ENCODE peak calls at places on chromosomes 16 and 17, in six cellular contexts. One of them, this sample, is unnamed.

GRCh38 chr16:7755347-7755746 is 422.7 kb downstream of the RBFOX1 start:
- DNase-seq in LNCaP clone FGC: no peak
- DNase-seq in body of pancreas: no peak
- DNase-seq in fibroblast of the aortic adventitia: no peak
- DNase-seq in hepatocyte: peak
- DNase-seq in A673: no peak
- DNase-seq in this sample: no peak

GRCh38 chr17:5078106-5079028 is at the start of gene ZFP3:
- DNase-seq in LNCaP clone FGC: no peak
- DNase-seq in body of pancreas: peak
- DNase-seq in fibroblast of the aortic adventitia: peak
- DNase-seq in hepatocyte: peak
- DNase-seq in A673: peak
- DNase-seq in this sample: peak

GRCh38 chr17:1039511-1040215 is 42.7 kb downstream of the TIMM22 start:
- DNase-seq in LNCaP clone FGC: no peak
- DNase-seq in body of pancreas: peak
- DNase-seq in fibroblast of the aortic adventitia: no peak
- DNase-seq in hepatocyte: no peak
- DNase-seq in A673: no peak
- DNase-seq in this sample: no peak

GRCh38 chr17:58680038-58680369 is 11.8 kb downstream of the TEX14 start:
- DNase-seq in LNCaP clone FGC: no peak
- DNase-seq in body of pancreas: no peak
- DNase-seq in fibroblast of the aortic adventitia: no peak
- DNase-seq in hepatocyte: no peak
- DNase-seq in A673: no peak
- DNase-seq in this sample: no peak

GRCh38 chr17:34721326-34721725 is 141.9 kb downstream of the TMEM132E start:
- DNase-seq in LNCaP clone FGC: no peak
- DNase-seq in body of pancreas: peak
- DNase-seq in fibroblast of the aortic adventitia: no peak
- DNase-seq in hepatocyte: no peak
- DNase-seq in A673: no peak
- DNase-seq in this sample: no peak

GRCh38 chr16:67673712-67674580 is 7.3 kb downstream of the C16orf86 start:
- DNase-seq in LNCaP clone FGC: peak
- DNase-seq in body of pancreas: peak
- DNase-seq in fibroblast of the aortic adventitia: no peak
- DNase-seq in hepatocyte: no peak
- DNase-seq in A673: peak
- DNase-seq in this sample: no peak

GRCh38 chr16:1996175-1996574 is 6.4 kb downstream of the SYNGR3 start:
- DNase-seq in LNCaP clone FGC: no peak
- DNase-seq in body of pancreas: no peak
- DNase-seq in fibroblast of the aortic adventitia: no peak
- DNase-seq in hepatocyte: no peak
- DNase-seq in A673: no peak
- DNase-seq in this sample: no peak

GRCh38 chr16:68244903-68245853 is at the start of gene PLA2G15:
- DNase-seq in LNCaP clone FGC: peak
- DNase-seq in body of pancreas: peak
- DNase-seq in fibroblast of the aortic adventitia: peak
- DNase-seq in hepatocyte: peak
- DNase-seq in A673: peak
- DNase-seq in this sample: peak

GRCh38 chr17:17232303-17232621 is 4.7 kb downstream of the FLCN start:
- DNase-seq in LNCaP clone FGC: no peak
- DNase-seq in body of pancreas: no peak
- DNase-seq in fibroblast of the aortic adventitia: no peak
- DNase-seq in hepatocyte: no peak
- DNase-seq in A673: no peak
- DNase-seq in this sample: no peak

DNA sequence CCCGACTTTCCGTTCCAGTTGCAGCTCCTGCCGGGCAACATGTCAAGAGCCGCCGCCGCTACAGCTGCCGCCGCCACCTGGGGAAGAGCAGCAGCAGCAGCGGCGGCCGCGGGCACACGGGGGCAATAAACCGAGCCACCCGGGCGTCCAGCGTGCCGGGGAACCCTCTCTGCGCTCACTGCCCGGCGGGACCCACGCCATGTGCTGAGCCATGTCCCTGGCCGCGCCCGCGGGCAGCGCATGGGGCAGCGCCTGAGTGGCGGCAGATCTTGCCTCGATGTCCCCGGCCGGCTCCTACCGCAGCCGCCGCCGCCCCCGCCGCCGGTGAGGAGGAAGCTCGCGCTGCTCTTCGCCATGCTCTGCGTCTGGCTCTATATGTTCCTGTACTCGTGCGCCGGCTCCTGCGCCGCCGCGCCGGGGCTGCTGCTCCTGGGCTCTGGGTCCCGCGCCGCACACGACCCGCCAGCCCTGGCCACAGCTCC is 439 bp downstream of the HS3ST3B1 start:
- DNase-seq in LNCaP clone FGC: no peak
- DNase-seq in body of pancreas: no peak
- DNase-seq in fibroblast of the aortic adventitia: no peak
- DNase-seq in hepatocyte: peak
- DNase-seq in A673: no peak
- DNase-seq in this sample: no peak
- TF ChIP-seq CTCF in LNCaP clone FGC: peak
- TF ChIP-seq CTCF in body of pancreas: no peak
- TF ChIP-seq CTCF in fibroblast of the aortic adventitia: no peak
- TF ChIP-seq CTCF in hepatocyte: peak
- TF ChIP-seq CTCF in A673: peak
- TF ChIP-seq CTCF in this sample: no peak

GRCh38 chr16:51391798-51392511 is 240.9 kb upstream of the SALL1 start:
- DNase-seq in LNCaP clone FGC: no peak
- DNase-seq in body of pancreas: no peak
- DNase-seq in fibroblast of the aortic adventitia: no peak
- DNase-seq in hepatocyte: no peak
- DNase-seq in A673: peak
- DNase-seq in this sample: no peak

GRCh38 chr16:51394401-51394800 is 243.3 kb upstream of the SALL1 start:
- DNase-seq in LNCaP clone FGC: no peak
- DNase-seq in body of pancreas: no peak
- DNase-seq in fibroblast of the aortic adventitia: no peak
- DNase-seq in hepatocyte: no peak
- DNase-seq in A673: no peak
- DNase-seq in this sample: no peak

GRCh38 chr16:51390877-51391276 is 239.8 kb upstream of the SALL1 start:
- DNase-seq in LNCaP clone FGC: no peak
- DNase-seq in body of pancreas: no peak
- DNase-seq in fibroblast of the aortic adventitia: no peak
- DNase-seq in hepatocyte: no peak
- DNase-seq in A673: no peak
- DNase-seq in this sample: no peak

GRCh38 chr16:51392651-51393187 is 241.6 kb upstream of the SALL1 start:
- DNase-seq in LNCaP clone FGC: no peak
- DNase-seq in body of pancreas: no peak
- DNase-seq in fibroblast of the aortic adventitia: peak
- DNase-seq in hepatocyte: peak
- DNase-seq in A673: peak
- DNase-seq in this sample: peak

GRCh38 chr16:51393381-51394005 is 242.4 kb upstream of the SALL1 start:
- DNase-seq in LNCaP clone FGC: no peak
- DNase-seq in body of pancreas: no peak
- DNase-seq in fibroblast of the aortic adventitia: peak
- DNase-seq in hepatocyte: no peak
- DNase-seq in A673: no peak
- DNase-seq in this sample: no peak
- H3K4me3 ChIP-seq in LNCaP clone FGC: no peak
- H3K4me3 ChIP-seq in body of pancreas: no peak
- H3K4me3 ChIP-seq in fibroblast of the aortic adventitia: no peak
- H3K4me3 ChIP-seq in hepatocyte: no peak
- H3K4me3 ChIP-seq in A673: no peak
- H3K4me3 ChIP-seq in this sample: no peak

GRCh38 chr17:76540381-76541300 is 797 bp downstream of the PRCD start:
- DNase-seq in LNCaP clone FGC: peak
- DNase-seq in body of pancreas: peak
- DNase-seq in fibroblast of the aortic adventitia: peak
- DNase-seq in hepatocyte: peak
- DNase-seq in A673: peak
- DNase-seq in this sample: peak
- TF ChIP-seq CTCF in LNCaP clone FGC: no peak
- TF ChIP-seq CTCF in body of pancreas: no peak
- TF ChIP-seq CTCF in fibroblast of the aortic adventitia: peak
- TF ChIP-seq CTCF in hepatocyte: no peak
- TF ChIP-seq CTCF in A673: no peak
- TF ChIP-seq CTCF in this sample: peak

DNA sequence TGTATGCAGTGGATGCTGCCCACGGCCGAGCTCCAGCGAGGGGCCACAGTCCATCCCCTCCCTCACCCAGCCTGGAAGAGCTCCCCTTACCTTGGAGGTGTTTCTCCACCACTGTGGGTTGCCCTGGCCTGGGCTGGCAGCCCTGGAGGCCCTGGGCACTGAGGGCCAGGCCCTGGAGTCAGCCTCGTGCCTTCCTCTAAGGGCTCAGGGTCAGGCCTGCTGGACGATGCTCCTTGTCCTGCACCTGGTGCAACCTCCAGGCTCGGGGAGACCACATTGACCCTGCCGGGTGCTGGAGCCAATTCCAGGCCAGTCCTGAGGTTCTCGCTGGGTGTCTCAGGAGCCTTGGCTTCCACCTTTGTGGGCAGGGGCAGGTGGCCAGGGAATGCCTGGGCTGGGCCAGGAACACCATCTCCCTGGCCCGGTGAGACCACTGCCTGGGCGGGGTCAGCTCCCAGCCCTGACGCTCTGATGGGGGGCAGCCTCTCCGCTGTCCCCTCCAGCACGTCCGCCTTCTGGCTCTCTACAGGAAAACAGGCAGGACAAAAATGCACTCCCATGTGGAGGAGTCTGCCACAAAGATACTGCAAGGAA is 10.4 kb downstream of the MYLK3 start:
- DNase-seq in LNCaP clone FGC: no peak
- DNase-seq in body of pancreas: no peak
- DNase-seq in fibroblast of the aortic adventitia: no peak
- DNase-seq in hepatocyte: no peak
- DNase-seq in A673: no peak
- DNase-seq in this sample: no peak
- H3K4me3 ChIP-seq in LNCaP clone FGC: no peak
- H3K4me3 ChIP-seq in body of pancreas: no peak
- H3K4me3 ChIP-seq in fibroblast of the aortic adventitia: no peak
- H3K4me3 ChIP-seq in hepatocyte: no peak
- H3K4me3 ChIP-seq in A673: no peak
- H3K4me3 ChIP-seq in this sample: no peak

GRCh38 chr17:51434434-51435170 is 174.3 kb downstream of the UTP18 start:
- DNase-seq in LNCaP clone FGC: no peak
- DNase-seq in body of pancreas: no peak
- DNase-seq in fibroblast of the aortic adventitia: no peak
- DNase-seq in hepatocyte: no peak
- DNase-seq in A673: no peak
- DNase-seq in this sample: no peak

GRCh38 chr17:51439395-51440229 is 179.3 kb downstream of the UTP18 start:
- DNase-seq in LNCaP clone FGC: peak
- DNase-seq in body of pancreas: no peak
- DNase-seq in fibroblast of the aortic adventitia: no peak
- DNase-seq in hepatocyte: peak
- DNase-seq in A673: peak
- DNase-seq in this sample: no peak

GRCh38 chr17:51430581-51430980 is 170.2 kb downstream of the UTP18 start:
- DNase-seq in LNCaP clone FGC: no peak
- DNase-seq in body of pancreas: no peak
- DNase-seq in fibroblast of the aortic adventitia: no peak
- DNase-seq in hepatocyte: no peak
- DNase-seq in A673: no peak
- DNase-seq in this sample: no peak

GRCh38 chr17:51435171-51435552 is 174.8 kb downstream of the UTP18 start:
- DNase-seq in LNCaP clone FGC: no peak
- DNase-seq in body of pancreas: no peak
- DNase-seq in fibroblast of the aortic adventitia: no peak
- DNase-seq in hepatocyte: no peak
- DNase-seq in A673: peak
- DNase-seq in this sample: no peak

DNA sequence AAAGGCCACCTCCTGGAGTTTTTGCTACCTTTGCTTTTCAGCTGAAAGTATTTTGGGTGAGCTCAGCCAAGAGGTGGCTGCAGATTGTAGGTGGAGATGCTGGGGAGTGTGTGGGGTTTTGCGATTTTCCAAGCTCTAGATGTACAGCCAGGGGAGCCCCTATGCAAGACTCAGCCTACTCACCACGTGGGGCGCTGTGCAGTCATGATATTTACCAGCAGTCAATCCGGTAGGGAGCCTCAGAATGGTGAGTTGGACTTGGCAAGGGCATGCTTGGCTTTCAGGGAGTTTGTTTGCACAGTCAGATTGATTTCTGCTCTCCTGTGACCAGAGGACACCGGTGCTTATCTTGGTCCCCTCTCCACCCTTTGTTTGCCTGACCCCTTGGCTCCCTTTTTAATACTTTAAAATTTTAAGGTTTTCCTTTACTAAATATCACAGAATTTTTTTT is 175.3 kb downstream of the UTP18 start:
- DNase-seq in LNCaP clone FGC: peak
- DNase-seq in body of pancreas: peak
- DNase-seq in fibroblast of the aortic adventitia: peak
- DNase-seq in hepatocyte: peak
- DNase-seq in A673: peak
- DNase-seq in this sample: peak
- TF ChIP-seq CTCF in LNCaP clone FGC: peak
- TF ChIP-seq CTCF in body of pancreas: peak
- TF ChIP-seq CTCF in fibroblast of the aortic adventitia: no peak
- TF ChIP-seq CTCF in hepatocyte: peak
- TF ChIP-seq CTCF in A673: peak
- TF ChIP-seq CTCF in this sample: peak

This sample was measured in AG10803.